ENCODE peak calls at places on chromosomes 16 and 17, in nine cellular contexts. H, T, W, N, P, J, U, L and A are unnamed samples.

GRCh38 chr16:83185902-83186301 is 559.1 kb downstream of the CDH13 start:
- DNase-seq in H (peak; percentile 30), T (no peak), W (no peak), N (no peak), P (no peak), J (no peak), U (no peak), L (no peak), A (no peak)

GRCh38 chr16:81675662-81676535 is 103.2 kb upstream of the PLCG2 start:
- DNase-seq in H (no peak), T (no peak), W (no peak), N (no peak), P (no peak), J (no peak), U (no peak), L (no peak), A (no peak)

GRCh38 chr17:42618442-42619150 is 9.1 kb downstream of the TUBG1 start:
- DNase-seq in H (no peak), T (no peak), W (no peak), N (peak; percentile 33), P (peak; percentile 66), J (no peak), U (peak; percentile 91), L (no peak), A (no peak)

GRCh38 chr17:49862781-49863331 is 15.0 kb upstream of the TAC4 start:
- DNase-seq in H (no peak), T (no peak), W (no peak), N (peak; percentile 42), P (no peak), J (no peak), U (peak; percentile 40), L (no peak), A (no peak)

GRCh38 chr16:47477680-47478079 is 16.5 kb downstream of the PHKB start:
- DNase-seq in H (no peak), T (no peak), W (no peak), N (no peak), P (no peak), J (no peak), U (no peak), L (no peak), A (no peak)

GRCh38 chr17:42845918-42846593 is 1.7 kb downstream of the AOC2 start:
- DNase-seq in H (peak; percentile 66), T (no peak), W (no peak), N (no peak), P (no peak), J (no peak), U (no peak), L (no peak), A (peak; percentile 70)

GRCh38 chr17:78313735-78314648 is 45.9 kb downstream of the SOCS3 start:
- DNase-seq in H (no peak), T (peak; percentile 23), W (peak; percentile 41), N (peak; percentile 86), P (peak; percentile 79), J (peak; percentile 66), U (peak; percentile 92), L (peak; percentile 94), A (no peak)

GRCh38 chr17:45132302-45132568 is at the start of gene PLCD3:
- DNase-seq in H (no peak), T (no peak), W (no peak), N (no peak), P (no peak), J (no peak), U (no peak), L (no peak), A (no peak)

GRCh38 chr17:22695228-22695619 is 1002.9 kb downstream of the KCNJ18 start:
- DNase-seq in H (no peak), T (no peak), W (no peak), N (peak; percentile 23), P (no peak), J (no peak), U (no peak), L (no peak), A (no peak)

GRCh38 chr17:29131814-29132682 is 48.1 kb downstream of the MYO18A start:
- DNase-seq in H (peak; percentile 79), T (no peak), W (no peak), N (no peak), P (no peak), J (no peak), U (no peak), L (peak; percentile 34), A (no peak)

GRCh38 chr17:28577466-28577824 is 750 bp upstream of the ALDOC start:
- DNase-seq in H (no peak), T (no peak), W (no peak), N (no peak), P (no peak), J (no peak), U (no peak), L (no peak), A (no peak)

GRCh38 chr17:8294361-8294760 is 839 bp downstream of the SLC25A35 start:
- DNase-seq in H (no peak), T (no peak), W (no peak), N (no peak), P (no peak), J (no peak), U (no peak), L (no peak), A (no peak)

GRCh38 chr16:56450275-56450889 is 750 bp downstream of the NUDT21 start:
- DNase-seq in H (no peak), T (no peak), W (no peak), N (no peak), P (no peak), J (no peak), U (peak; percentile 43), L (no peak), A (no peak)

GRCh38 chr17:1920948-1921351 is 91.1 kb downstream of the RPA1 start:
- DNase-seq in H (no peak), T (peak; percentile 97), W (no peak), N (no peak), P (no peak), J (no peak), U (no peak), L (peak; percentile 71), A (no peak)

DNA sequence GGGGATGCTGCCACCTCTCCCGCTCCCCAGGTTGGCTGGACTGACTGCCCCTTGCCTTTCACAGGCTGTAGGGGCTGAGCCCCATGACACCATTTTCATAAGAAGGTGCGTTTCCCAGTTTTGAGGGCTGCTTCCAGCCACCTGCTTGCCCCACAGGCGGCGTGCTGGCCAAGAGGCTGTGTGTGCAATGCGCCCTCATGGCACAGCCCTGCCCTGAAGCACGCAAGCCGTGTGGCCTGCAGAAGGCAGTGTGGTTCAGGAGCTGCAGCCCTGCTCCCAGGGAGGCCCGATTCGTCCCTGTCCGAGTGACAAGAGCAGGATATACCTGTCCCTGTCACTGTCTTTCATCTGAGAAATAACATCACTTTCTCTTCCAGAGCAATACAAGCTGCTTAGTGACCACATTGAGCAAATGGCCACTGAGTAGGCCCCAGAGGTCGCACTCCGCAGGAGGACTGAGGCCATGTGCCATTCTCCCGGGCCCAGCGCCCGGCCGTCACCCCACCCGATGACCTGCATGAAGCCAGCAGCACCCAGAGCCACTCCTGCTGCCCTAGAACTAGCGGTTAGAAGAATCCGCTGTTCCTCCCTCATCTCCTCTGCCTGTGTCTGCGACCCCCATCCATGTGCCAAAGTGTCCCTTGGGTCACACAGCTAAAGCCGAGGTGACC is 24.2 kb downstream of the CIBAR2 start:
- DNase-seq in H (no peak), T (peak; percentile 59), W (no peak), N (no peak), P (no peak), J (no peak), U (no peak), L (peak; percentile 63), A (no peak)
- TF ChIP-seq CTCF in H (no peak), T (no peak), W (no peak), N (no peak), P (no peak), J (no peak), U (no peak), L (no peak), A (no peak)

GRCh38 chr16:86966781-86967180 is 350.4 kb downstream of the C16orf95 start:
- DNase-seq in H (no peak), T (no peak), W (no peak), N (no peak), P (no peak), J (no peak), U (no peak), L (no peak), A (no peak)
- H3K27ac ChIP-seq in H (no peak overlapping the region), T (no peak overlapping the region), W (no peak overlapping the region), N (no peak overlapping the region), P (no peak overlapping the region), J (no peak overlapping the region), U (no peak overlapping the region), L (no peak overlapping the region), A (no peak overlapping the region)

GRCh38 chr17:17569691-17570090 is 21.8 kb downstream of the PEMT start:
- DNase-seq in H (no peak), T (no peak), W (no peak), N (no peak), P (peak; percentile 56), J (no peak), U (no peak), L (no peak), A (no peak)

GRCh38 chr17:17568772-17569195 is 22.7 kb downstream of the PEMT start:
- DNase-seq in H (no peak), T (peak; percentile 26), W (no peak), N (peak; percentile 79), P (peak; percentile 70), J (peak; percentile 31), U (peak; percentile 88), L (peak; percentile 94), A (no peak)

GRCh38 chr17:17570798-17571716 is 20.5 kb downstream of the PEMT start:
- DNase-seq in H (no peak), T (peak; percentile 35), W (no peak), N (no peak), P (no peak), J (no peak), U (no peak), L (no peak), A (no peak)

GRCh38 chr17:17572010-17572785 is 19.3 kb downstream of the PEMT start:
- DNase-seq in H (no peak), T (no peak), W (no peak), N (no peak), P (no peak), J (no peak), U (no peak), L (no peak), A (no peak)

DNA sequence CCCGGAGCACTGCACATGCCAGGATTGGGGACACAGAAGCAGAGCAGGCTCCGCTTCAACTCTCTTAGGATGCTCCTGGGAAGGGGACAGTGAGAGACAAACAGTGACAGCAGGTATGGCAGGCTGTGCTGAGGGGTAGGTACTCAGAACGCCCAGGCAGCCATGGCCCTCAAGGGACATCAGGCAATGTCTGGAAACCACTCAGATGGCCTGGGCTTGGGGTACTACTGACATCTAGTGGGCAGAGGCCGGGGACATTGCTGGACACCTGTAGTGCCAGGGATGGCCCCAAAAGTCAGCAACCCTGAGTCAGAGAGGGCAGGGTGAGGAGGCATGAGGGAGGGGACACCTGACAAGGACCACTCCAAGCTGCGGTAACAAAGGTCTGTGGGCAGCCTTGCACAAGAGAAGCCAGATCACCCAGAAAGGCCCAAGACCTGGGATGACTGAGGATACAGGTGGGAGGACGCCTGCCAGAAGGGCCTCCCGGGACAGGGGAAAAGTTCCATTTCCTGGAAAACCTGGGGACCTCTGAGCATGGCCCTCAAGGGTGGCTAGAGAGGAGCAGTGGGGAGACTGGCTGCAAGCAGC is 21.2 kb downstream of the PEMT start:
- DNase-seq in H (peak; percentile 66), T (peak; percentile 71), W (no peak), N (no peak), P (no peak), J (no peak), U (peak; percentile 58), L (no peak), A (no peak)
- TF ChIP-seq CTCF in H (peak; percentile 26), T (peak; percentile 41), W (peak; percentile 63), N (peak; percentile 16), P (peak; percentile 58), J (no peak), U (peak; percentile 79), L (no peak), A (peak; percentile 55)

GRCh38 chr17:17710355-17710727 is 29.1 kb downstream of the RAI1 start:
- DNase-seq in H (no peak), T (no peak), W (no peak), N (no peak), P (no peak), J (no peak), U (no peak), L (no peak), A (no peak)
- H3K27ac ChIP-seq in H (peak overlapping the region; percentile 65), T (peak overlapping the region; percentile 82), W (peak overlapping the region; percentile 94), N (peak overlapping the region; percentile 21), P (no peak overlapping the region), J (no peak overlapping the region), U (no peak overlapping the region), L (peak overlapping the region; percentile 41), A (peak overlapping the region; percentile 26)